ENCODE peak calls at places on chromosomes 5 and 9, in seven cellular contexts. N, W, F, C, T, B and G are unnamed samples.

GRCh38 chr9:134605351-134605968 is 36.1 kb upstream of the COL5A1 start:
- DNase-seq in N (no peak), W (no peak), F (no peak), C (no peak), T (no peak), B (no peak), G (no peak)

GRCh38 chr5:27124590-27124989 is 86.2 kb upstream of the CDH9 start:
- DNase-seq in N (no peak), W (peak), F (peak), C (no peak), T (peak), B (no peak), G (peak)

GRCh38 chr9:129964901-129965734 is 77.9 kb downstream of the FNBP1 start:
- DNase-seq in N (no peak), W (peak), F (no peak), C (no peak), T (peak), B (no peak), G (peak)

GRCh38 chr9:114591206-114591853 is 3.8 kb downstream of the ATP6V1G1 start:
- DNase-seq in N (no peak), W (peak), F (no peak), C (no peak), T (peak), B (no peak), G (no peak)

GRCh38 chr9:123470121-123470851 is 114.3 kb downstream of the CRB2 start:
- DNase-seq in N (no peak), W (no peak), F (no peak), C (no peak), T (no peak), B (no peak), G (no peak)

GRCh38 chr5:142722896-142723295 is 37.0 kb upstream of the FGF1 start:
- DNase-seq in N (no peak), W (no peak), F (no peak), C (no peak), T (no peak), B (no peak), G (no peak)

GRCh38 chr9:99465231-99465891 is 243.3 kb downstream of the SEC61B start:
- DNase-seq in N (no peak), W (peak), F (no peak), C (no peak), T (peak), B (no peak), G (peak)

GRCh38 chr5:55338092-55338613 is 30.4 kb downstream of the MTREX start:
- DNase-seq in N (no peak), W (no peak), F (no peak), C (no peak), T (no peak), B (no peak), G (no peak)

GRCh38 chr5:90095292-90096060 is 314.1 kb downstream of the CETN3 start:
- DNase-seq in N (no peak), W (no peak), F (no peak), C (no peak), T (no peak), B (no peak), G (no peak)

GRCh38 chr5:87394407-87394806 is 18.3 kb downstream of the CCNH start:
- DNase-seq in N (no peak), W (peak), F (no peak), C (no peak), T (peak), B (no peak), G (peak)

GRCh38 chr5:68490401-68490800 is 274.8 kb downstream of the PIK3R1 start:
- DNase-seq in N (no peak), W (no peak), F (no peak), C (no peak), T (no peak), B (no peak), G (no peak)

GRCh38 chr9:109483771-109484442 is 14.2 kb downstream of the PTPN3 start:
- DNase-seq in N (no peak), W (no peak), F (no peak), C (no peak), T (no peak), B (no peak), G (no peak)

GRCh38 chr5:14039576-14039975 is 95.1 kb upstream of the DNAH5 start:
- DNase-seq in N (no peak), W (peak), F (no peak), C (no peak), T (no peak), B (no peak), G (peak)

GRCh38 chr5:80146036-80146435 is 109.8 kb downstream of the SERINC5 start:
- DNase-seq in N (no peak), W (no peak), F (no peak), C (no peak), T (no peak), B (no peak), G (no peak)

GRCh38 chr5:148910686-148911361 is 84.4 kb downstream of the ADRB2 start:
- DNase-seq in N (no peak), W (peak), F (no peak), C (no peak), T (peak), B (no peak), G (peak)

GRCh38 chr5:132221781-132222648 is 5.6 kb downstream of the P4HA2 start:
- DNase-seq in N (no peak), W (peak), F (no peak), C (peak), T (peak), B (no peak), G (peak)

GRCh38 chr5:149860801-149861322 is 83.7 kb downstream of the PDE6A start:
- DNase-seq in N (no peak), W (no peak), F (no peak), C (no peak), T (no peak), B (peak), G (no peak)

GRCh38 chr5:94391996-94392395 is 226.4 kb downstream of the KIAA0825 start:
- DNase-seq in N (no peak), W (no peak), F (no peak), C (no peak), T (no peak), B (no peak), G (no peak)

GRCh38 chr5:168578506-168579205 is 512 bp downstream of the PANK3 start:
- DNase-seq in N (no peak), W (no peak), F (peak), C (no peak), T (no peak), B (peak), G (peak)

GRCh38 chr9:133163559-133164208 is at the start of gene GBGT1:
- DNase-seq in N (peak), W (peak), F (no peak), C (peak), T (peak), B (peak), G (peak)

GRCh38 chr5:154309805-154310204 is 119.3 kb downstream of the GALNT10 start:
- DNase-seq in N (no peak), W (no peak), F (no peak), C (no peak), T (no peak), B (peak), G (peak)